ENCODE peak calls at places on chromosomes 3 and 15, in six cellular contexts. G is H1, X is IMR-90, F is mesenchymal stem cell, E is neuronal stem cell, I is trophoblast cell. S is an unnamed sample. For H3K36me3 and H3K79me1, the result is how much of the 10 kb centered on the place peaks cover.

GRCh38 chr15:52765779-52766178 is 24.4 kb downstream of the ONECUT1 start:
- DNase-seq in E (peak), G (no peak), I (no peak), X (peak), F (no peak), S (peak)

GRCh38 chr3:42486814-42487569 is 15.5 kb upstream of the VIPR1 start:
- DNase-seq in X (no peak), G (no peak), E (no peak), I (no peak), F (no peak), S (no peak)

GRCh38 chr3:14989943-14990753 is 42.8 kb downstream of the NR2C2 start:
- DNase-seq in E (no peak), F (peak), G (peak), X (no peak), I (no peak), S (peak)

GRCh38 chr3:14900881-14901873 is 46.2 kb upstream of the NR2C2 start:
- DNase-seq in F (no peak), E (no peak), X (no peak), I (no peak), G (no peak), S (no peak)

GRCh38 chr3:94303897-94304296 is 241.0 kb downstream of the NSUN3 start:
- DNase-seq in G (no peak), X (peak), F (no peak), I (no peak), E (no peak), S (peak)

GRCh38 chr3:104642827-104643226 is 723.9 kb upstream of the ALCAM start:
- DNase-seq in G (no peak), X (no peak), E (no peak), F (no peak), I (no peak), S (no peak)

GRCh38 chr15:90496791-90497190 is 32.9 kb upstream of the CRTC3 start:
- DNase-seq in G (no peak), I (no peak), F (peak), X (peak), E (no peak), S (no peak)

GRCh38 chr15:84685304-84685703 is 27.3 kb upstream of the NMB start:
- DNase-seq in I (peak), X (peak), E (no peak), F (peak), G (no peak), S (no peak)

GRCh38 chr15:85704021-85704420 is 90.7 kb downstream of the KLHL25 start:
- DNase-seq in I (no peak), E (no peak), G (no peak), F (peak), X (peak), S (no peak)

GRCh38 chr3:32963871-32964270 is 12.4 kb downstream of the CCR4 start:
- DNase-seq in I (peak), E (no peak), F (no peak), X (no peak), G (no peak), S (no peak)

GRCh38 chr3:163573324-163573723 is 1505.0 kb downstream of the SI start:
- DNase-seq in E (no peak), G (no peak), F (no peak), I (no peak), X (no peak), S (no peak)

GRCh38 chr3:112611813-112612515 is 29.0 kb downstream of the CCDC80 start:
- DNase-seq in G (no peak), X (no peak), E (no peak), F (no peak), I (no peak), S (no peak)

GRCh38 chr3:112619295-112619694 is 21.6 kb downstream of the CCDC80 start:
- DNase-seq in I (no peak), X (peak), G (no peak), E (no peak), F (no peak), S (no peak)

DNA sequence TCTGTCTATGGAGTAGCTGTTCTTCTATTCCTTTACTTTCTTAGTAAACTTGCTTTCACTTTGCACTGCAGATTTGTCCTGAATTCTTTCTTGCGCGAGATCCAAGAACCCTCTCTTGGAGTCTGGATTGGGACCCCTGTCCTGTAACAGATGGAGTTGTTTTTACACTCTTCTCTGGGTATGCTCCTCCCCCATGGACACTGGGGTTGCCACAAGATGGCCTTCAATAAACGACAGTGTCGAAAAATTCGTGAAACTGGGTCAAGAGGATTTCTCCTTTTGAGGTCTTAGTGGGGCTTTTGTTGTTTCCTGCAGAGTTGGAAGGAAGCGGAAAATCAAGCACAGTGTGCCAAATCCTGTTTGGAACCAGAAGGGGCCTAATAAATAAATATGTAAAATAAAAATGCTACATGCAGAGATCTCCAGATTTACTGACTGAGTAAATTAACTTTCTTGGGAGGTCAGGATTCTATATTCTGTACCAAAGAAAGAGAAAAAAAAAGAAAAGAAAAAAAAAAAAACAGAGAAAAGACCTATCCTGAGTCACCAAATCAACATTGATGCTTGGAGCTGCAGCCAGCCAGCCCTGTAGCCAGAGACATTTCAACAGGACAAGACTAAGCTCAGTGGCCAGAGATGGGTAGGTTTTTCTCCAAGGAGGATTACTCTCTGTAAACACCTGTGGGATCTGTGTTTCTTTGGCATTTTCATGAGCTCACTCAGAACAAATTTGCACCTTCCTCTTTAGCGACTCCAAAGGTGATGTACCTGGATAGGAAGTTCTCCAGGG is 24.8 kb downstream of the CCDC80 start:
- DNase-seq in I (no peak), E (no peak), F (no peak), X (no peak), G (no peak), S (no peak)
- H3K36me3 ChIP-seq in I (under half), E (under half), F (half or more), X (under half), G (under half), S (under half)

DNA sequence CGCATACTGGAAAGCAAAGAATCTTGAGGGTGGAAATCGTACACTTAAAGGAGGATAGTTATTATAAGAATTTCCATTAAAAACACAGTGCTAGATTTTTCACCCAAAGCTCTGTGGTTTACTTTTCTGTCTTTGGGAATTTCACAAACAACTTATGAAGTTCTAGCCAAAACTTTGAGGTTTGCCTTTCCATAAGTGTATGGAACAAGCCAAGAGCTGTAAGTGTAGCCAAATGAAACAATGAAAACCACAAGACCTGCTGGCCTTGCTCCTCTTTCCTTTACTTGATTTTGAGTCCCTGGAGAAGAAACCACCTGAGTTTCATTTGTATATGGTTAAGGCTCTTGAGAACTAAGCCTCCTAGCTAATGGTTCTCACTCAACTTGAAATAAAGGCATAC is 365.4 kb upstream of the EPHA3 start:
- DNase-seq in G (no peak), I (no peak), E (no peak), X (no peak), F (no peak), S (no peak)
- H3K79me1 ChIP-seq in G (under half), I (under half), E (under half), X (under half), F (under half), S (under half)

GRCh38 chr15:40985541-40986330 is 32.5 kb downstream of the CHAC1 start:
- DNase-seq in X (peak), F (peak), I (no peak), G (no peak), E (no peak), S (no peak)

GRCh38 chr15:40982855-40983254 is 29.6 kb downstream of the CHAC1 start:
- DNase-seq in X (peak), E (no peak), I (no peak), G (no peak), F (peak), S (no peak)

GRCh38 chr15:40984406-40984805 is 31.1 kb downstream of the CHAC1 start:
- DNase-seq in X (no peak), F (no peak), G (no peak), E (no peak), I (no peak), S (no peak)

GRCh38 chr15:40986820-40987219 is 33.5 kb downstream of the CHAC1 start:
- DNase-seq in F (no peak), I (no peak), E (no peak), X (no peak), G (no peak), S (no peak)

GRCh38 chr15:40984963-40985362 is 31.7 kb downstream of the CHAC1 start:
- DNase-seq in E (no peak), X (peak), F (peak), G (no peak), I (no peak), S (no peak)
- H3K36me3 ChIP-seq in E (under half), X (under half), F (half or more), G (half or more), I (under half), S (under half)

GRCh38 chr3:126912491-126913195 is 70.3 kb upstream of the PLXNA1 start:
- DNase-seq in X (no peak), G (no peak), E (no peak), F (no peak), I (no peak), S (no peak)
- H3K79me1 ChIP-seq in X (under half), G (under half), E (under half), F (under half), I (under half), S (under half)

GRCh38 chr15:39960411-39960810 is 26.5 kb downstream of the EIF2AK4 start:
- DNase-seq in E (no peak), I (no peak), F (no peak), G (no peak), X (no peak), S (no peak)

GRCh38 chr15:39961051-39961450 is 27.1 kb downstream of the EIF2AK4 start:
- DNase-seq in G (no peak), I (no peak), E (no peak), X (peak), F (no peak), S (no peak)

GRCh38 chr15:39953521-39953920 is 19.6 kb downstream of the EIF2AK4 start:
- DNase-seq in G (no peak), X (no peak), I (no peak), F (no peak), E (no peak), S (no peak)

GRCh38 chr15:39959411-39959810 is 25.5 kb downstream of the EIF2AK4 start:
- DNase-seq in G (no peak), F (no peak), I (no peak), X (peak), E (no peak), S (no peak)

GRCh38 chr15:39957481-39957880 is 23.6 kb downstream of the EIF2AK4 start:
- DNase-seq in E (no peak), X (no peak), F (no peak), G (no peak), I (no peak), S (no peak)
- H3K36me3 ChIP-seq in E (under half), X (half or more), F (half or more), G (half or more), I (under half), S (under half)

DNA sequence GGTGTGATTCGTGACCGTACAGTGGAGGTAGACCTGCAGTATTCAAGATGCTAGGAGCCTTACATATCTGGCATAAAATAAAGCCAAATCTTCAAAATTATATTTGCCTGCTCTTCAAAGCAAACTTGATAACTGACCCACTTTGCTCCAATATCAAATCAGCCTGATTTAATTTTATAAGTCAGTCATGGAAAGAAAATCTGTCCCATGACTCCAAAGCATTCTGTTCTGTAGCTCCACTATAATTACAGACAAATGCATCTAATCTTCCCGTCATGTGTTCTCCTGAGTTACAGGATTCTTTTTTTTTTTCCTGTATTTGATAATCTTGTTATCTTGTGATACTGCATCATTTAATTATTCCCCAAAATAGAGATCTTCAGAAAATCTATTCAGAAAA is 27.4 kb downstream of the TIMP4 start:
- DNase-seq in F (no peak), G (no peak), E (no peak), I (no peak), X (no peak), S (no peak)
- H3K79me1 ChIP-seq in F (under half), G (under half), E (under half), I (under half), X (under half), S (under half)

GRCh38 chr15:42157981-42158765 is 1.7 kb upstream of the PLA2G4F start:
- DNase-seq in X (peak), I (peak), G (no peak), F (peak), E (no peak), S (no peak)

GRCh38 chr15:42159381-42160015 is 3.1 kb upstream of the PLA2G4F start:
- DNase-seq in G (no peak), X (no peak), E (no peak), F (no peak), I (no peak), S (no peak)

GRCh38 chr15:42158941-42159340 is 2.5 kb upstream of the PLA2G4F start:
- DNase-seq in F (no peak), X (no peak), E (no peak), G (no peak), I (no peak), S (no peak)

GRCh38 chr15:42157381-42157780 is 945 bp upstream of the PLA2G4F start:
- DNase-seq in F (no peak), X (no peak), I (no peak), G (no peak), E (no peak), S (no peak)

GRCh38 chr15:42160110-42160509 is 3.7 kb upstream of the PLA2G4F start:
- DNase-seq in I (no peak), G (no peak), X (no peak), E (no peak), F (no peak), S (no peak)
- H3K36me3 ChIP-seq in I (under half), G (under half), X (half or more), E (under half), F (half or more), S (under half)

DNA sequence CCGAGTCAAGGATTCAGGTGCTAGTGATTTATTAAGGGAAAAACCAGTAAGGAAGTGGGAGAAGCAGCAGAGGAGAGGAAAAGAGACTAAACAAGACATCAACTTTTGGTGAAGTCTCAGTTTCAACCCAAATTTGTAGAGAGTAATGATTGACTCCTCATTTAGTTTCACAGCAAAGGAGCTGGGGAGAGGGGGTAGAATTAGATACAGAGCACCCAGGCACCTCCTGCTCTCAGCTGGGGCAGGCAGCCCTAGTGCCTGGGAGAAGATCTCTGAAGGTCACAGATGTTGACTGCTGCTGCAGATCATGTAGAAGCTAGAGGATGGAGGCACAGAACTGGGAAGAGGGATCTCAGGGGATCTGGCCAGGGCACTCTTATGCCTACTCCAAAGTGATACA is 29.1 kb downstream of the RPL39L start:
- DNase-seq in F (no peak), I (no peak), E (no peak), X (no peak), G (no peak), S (no peak)
- H3K79me1 ChIP-seq in F (under half), I (under half), E (under half), X (under half), G (under half), S (under half)

DNA sequence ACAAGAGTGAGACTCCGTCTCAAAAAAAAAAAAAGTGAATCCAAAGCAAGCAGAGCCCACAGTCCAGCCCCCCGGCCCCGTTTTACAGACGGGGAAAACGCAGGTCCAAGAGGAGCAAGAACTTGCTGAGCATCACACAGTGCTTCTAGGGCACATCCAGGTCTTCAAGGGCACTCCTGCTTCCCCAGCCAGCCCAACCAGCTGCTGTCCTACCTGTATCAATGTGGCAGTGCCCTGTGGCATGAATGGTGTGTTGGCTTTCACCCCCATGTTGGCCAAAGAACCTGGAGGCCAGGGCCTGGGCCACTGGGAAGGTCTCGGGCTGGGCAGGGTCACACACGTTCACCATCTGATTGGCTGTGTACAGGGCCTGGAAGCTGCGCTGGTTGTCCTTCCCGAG is 4.6 kb downstream of the MAN2C1 start:
- DNase-seq in X (no peak), F (no peak), I (no peak), E (no peak), G (no peak), S (no peak)
- H3K36me3 ChIP-seq in X (half or more), F (half or more), I (half or more), E (under half), G (under half), S (under half)

S was measured in mesendoderm.